ENCODE peak calls at places on chromosomes 3 and 15, in eight cellular contexts. X is heart left ventricle; Q is activated CD4-positive, alpha-beta memory T cell treated with anti-CD3 and anti-CD28 coated beads for 36 hours; U is AG10803; F is choroid plexus epithelial cell; A is astrocyte of the spinal cord; G is NCI-H1048; C is activated T-helper 2 cell treated with anti-CD3 and anti-CD28 coated beads, Interferon-gamma antibody, Interleukin-2, Interleukin-4, amounts not matched to agents 10 μg/mL and 5 μg/mL and 100 μg/mL, durations not matched to agents 14 hours and 24 hours and 36 hours. K is an unnamed sample.
A peak's percentile ranks its signal among the peaks of the same experiment; 100 is the strongest.

GRCh38 chr15:38691365-38691764 is 126.8 kb upstream of the RASGRP1 start:
- DNase-seq in Q (no peak), X (no peak), C (no peak), G (no peak), U (no peak), F (no peak), A (no peak), K (peak; percentile 44)

GRCh38 chr3:117997201-117998049 is 1037.2 kb downstream of the IGSF11 start:
- DNase-seq in A (peak; percentile 85), G (peak; percentile 56), U (peak; percentile 67), F (peak; percentile 87), Q (peak; percentile 67), X (peak; percentile 54), C (peak; percentile 36), K (peak; percentile 81)

GRCh38 chr3:106299300-106300098 is 430.7 kb upstream of the CBLB start:
- DNase-seq in F (peak; percentile 64), G (no peak), Q (peak; percentile 30), X (no peak), U (peak; percentile 60), A (peak; percentile 46), C (peak; percentile 13), K (peak; percentile 91)

GRCh38 chr3:56921573-56922571 is 120.1 kb upstream of the ARHGEF3 start:
- DNase-seq in G (no peak), A (peak; percentile 9), Q (peak; percentile 42), U (peak; percentile 15), F (peak; percentile 76), X (no peak), C (peak; percentile 31), K (peak; percentile 48)

GRCh38 chr3:127124135-127124534 is 68.8 kb upstream of the PRR23E start:
- DNase-seq in U (no peak), G (no peak), C (no peak), A (peak; percentile 3), F (peak; percentile 23), Q (no peak), X (no peak), K (no peak)

GRCh38 chr15:33722005-33722672 is 246.2 kb upstream of the CHRM5 start:
- DNase-seq in G (no peak), C (no peak), U (peak; percentile 30), A (peak; percentile 36), X (no peak), F (peak; percentile 58), Q (no peak), K (peak; percentile 37)

GRCh38 chr3:196968233-196969000 is at the start of gene PIGZ:
- DNase-seq in U (peak; percentile 32), A (no peak), F (no peak), X (no peak), G (no peak), Q (peak; percentile 46), C (peak; percentile 34), K (peak; percentile 71)

GRCh38 chr3:69288161-69288895 is 97.6 kb downstream of the FRMD4B start:
- DNase-seq in X (no peak), A (no peak), F (no peak), G (no peak), C (no peak), U (no peak), Q (peak; percentile 86), K (peak; percentile 86)

GRCh38 chr15:69288531-69289311 is 10.0 kb upstream of the PAQR5 start:
- DNase-seq in A (no peak), F (no peak), G (no peak), U (no peak), Q (no peak), X (no peak), C (no peak), K (no peak)

GRCh38 chr3:1971780-1972179 is 126.9 kb upstream of the CNTN4 start:
- DNase-seq in Q (no peak), F (peak; percentile 15), C (no peak), G (no peak), U (no peak), X (no peak), A (no peak), K (no peak)

GRCh38 chr15:43777293-43777819 is 590 bp upstream of the ELL3 start:
- DNase-seq in G (peak; percentile 71), U (peak; percentile 60), F (peak; percentile 70), X (peak; percentile 79), C (peak; percentile 79), Q (peak; percentile 93), A (no peak), K (peak; percentile 93)

GRCh38 chr3:55143928-55144671 is 216.2 kb upstream of the LRTM1 start:
- DNase-seq in X (no peak), U (peak; percentile 94), G (no peak), A (peak; percentile 77), C (no peak), Q (no peak), F (peak; percentile 79), K (no peak)

GRCh38 chr3:111143-112069 is 85.2 kb upstream of the CHL1 start:
- DNase-seq in X (no peak), A (no peak), Q (no peak), G (peak; percentile 81), F (no peak), C (no peak), U (no peak), K (peak; percentile 6)

GRCh38 chr3:116432795-116433194 is 12.5 kb downstream of the LSAMP start:
- DNase-seq in Q (no peak), A (no peak), C (no peak), G (no peak), F (no peak), U (no peak), X (no peak), K (no peak)

GRCh38 chr15:90336705-90337141 is 15.4 kb upstream of the ZNF774 start:
- DNase-seq in F (peak; percentile 40), C (no peak), A (peak; percentile 34), Q (peak; percentile 12), G (no peak), U (peak; percentile 46), X (no peak), K (peak; percentile 17)

GRCh38 chr3:197339841-197340520 is 41.6 kb upstream of the DLG1 start:
- DNase-seq in X (no peak), Q (no peak), A (peak; percentile 81), G (no peak), F (peak; percentile 86), U (peak; percentile 86), C (no peak), K (no peak)

GRCh38 chr15:98123834-98124233 is 163.3 kb downstream of the ARRDC4 start:
- DNase-seq in A (no peak), F (no peak), U (peak; percentile 71), G (peak; percentile 0), Q (no peak), C (no peak), X (no peak), K (no peak)

GRCh38 chr15:62071711-62072308 is 5.0 kb downstream of the C2CD4A start:
- DNase-seq in C (no peak), F (peak; percentile 71), X (no peak), G (peak; percentile 6), Q (no peak), U (peak; percentile 55), A (peak; percentile 63), K (peak; percentile 45)

GRCh38 chr3:157477441-157477840 is 25.8 kb downstream of the VEPH1 start:
- DNase-seq in C (no peak), A (no peak), X (no peak), F (no peak), U (no peak), Q (no peak), G (no peak), K (no peak)